ENCODE peak calls at places on chromosomes 16 and 17, in seven cellular contexts. J is fibroblast of lung, T is mammary epithelial cell, D is AG04450, A is esophagus muscularis mucosa, U is RWPE1, W is SK-N-SH. P is an unnamed sample.
A peak's percentile ranks its signal among the peaks of the same experiment; 100 is the strongest.

GRCh38 chr16:58010886-58011285 is 9.7 kb downstream of the USB1 start:
- DNase-seq in D (no peak), T (no peak), J (no peak), U (no peak), W (no peak), A (no peak), P (no peak)

GRCh38 chr17:44397479-44398440 is 8.3 kb upstream of the ITGA2B start:
- DNase-seq in D (no peak), T (no peak), A (no peak), U (no peak), J (no peak), W (no peak), P (no peak)

GRCh38 chr17:36089888-36090836 is at the start of gene CCL3:
- DNase-seq in U (no peak), A (no peak), D (no peak), J (no peak), T (peak; percentile 11), W (no peak), P (peak; percentile 3)

GRCh38 chr17:7184647-7185046 is 5.5 kb upstream of the ASGR1 start:
- DNase-seq in T (no peak), D (no peak), U (no peak), J (no peak), W (no peak), A (no peak), P (no peak)

GRCh38 chr16:77336637-77337036 is 98.2 kb downstream of the ADAMTS18 start:
- DNase-seq in T (no peak), J (no peak), U (no peak), D (no peak), W (no peak), A (no peak), P (no peak)

GRCh38 chr16:72722552-72722951 is 325.4 kb downstream of the ZFHX3 start:
- DNase-seq in D (no peak), W (no peak), A (no peak), T (no peak), U (no peak), J (no peak), P (no peak)

GRCh38 chr17:44087319-44087718 is 16.8 kb downstream of the G6PC3 start:
- DNase-seq in J (no peak), D (no peak), A (no peak), W (no peak), U (no peak), T (no peak), P (no peak)

GRCh38 chr17:79936661-79937434 is 97.6 kb upstream of the CBX4 start:
- DNase-seq in A (no peak), W (no peak), D (no peak), T (no peak), J (no peak), U (no peak), P (no peak)

GRCh38 chr16:23502466-23502865 is 7.8 kb downstream of the GGA2 start:
- DNase-seq in A (no peak), D (no peak), W (no peak), U (no peak), T (no peak), J (no peak), P (no peak)

GRCh38 chr16:75027520-75028300 is 28.9 kb downstream of the ZNRF1 start:
- DNase-seq in U (no peak), T (no peak), W (no peak), A (no peak), D (no peak), J (peak; percentile 54), P (no peak)

GRCh38 chr16:27325736-27326135 is 12.0 kb downstream of the IL4R start:
- DNase-seq in T (no peak), J (no peak), A (no peak), D (no peak), W (no peak), U (no peak), P (no peak)

GRCh38 chr16:23578096-23578830 is 17.9 kb downstream of the NDUFAB1 start:
- DNase-seq in J (no peak), D (no peak), T (no peak), A (no peak), W (no peak), U (no peak), P (no peak)

GRCh38 chr16:66910175-66910940 is 8.3 kb downstream of the CDH16 start:
- DNase-seq in W (no peak), U (no peak), A (no peak), D (no peak), T (no peak), J (no peak), P (no peak)

GRCh38 chr17:50675190-50675589 is 32.5 kb downstream of the ANKRD40 start:
- DNase-seq in J (no peak), W (no peak), T (no peak), U (no peak), D (no peak), A (no peak), P (no peak)

GRCh38 chr17:30922235-30922993 is 669 bp downstream of the ADAP2 start:
- DNase-seq in A (no peak), W (peak; percentile 67), T (no peak), D (no peak), J (no peak), U (no peak), P (no peak)

GRCh38 chr17:4104506-4104905 is 38.3 kb downstream of the ZZEF1 start:
- DNase-seq in U (no peak), A (no peak), J (no peak), D (no peak), W (no peak), T (no peak), P (no peak)

GRCh38 chr17:4101799-4102405 is 40.9 kb downstream of the ZZEF1 start:
- DNase-seq in A (no peak), U (no peak), T (no peak), J (no peak), D (no peak), W (no peak), P (no peak)

GRCh38 chr17:4098516-4099209 is 44.2 kb downstream of the ZZEF1 start:
- DNase-seq in W (no peak), A (no peak), T (no peak), D (no peak), U (no peak), J (no peak), P (no peak)

GRCh38 chr17:4097165-4097960 is 45.5 kb downstream of the ZZEF1 start:
- DNase-seq in U (no peak), J (no peak), D (no peak), T (no peak), W (no peak), A (no peak), P (no peak)

GRCh38 chr17:4101127-4101798 is 41.6 kb downstream of the ZZEF1 start:
- DNase-seq in J (peak; percentile 23), A (no peak), U (no peak), T (no peak), W (no peak), D (no peak), P (no peak)
- H3K27ac ChIP-seq in J (peak overlapping the region; percentile 49), A (peak overlapping the region; percentile 63), U (no peak overlapping the region), T (no peak overlapping the region), W (peak overlapping the region; percentile 37), D (peak overlapping the region; percentile 65), P (no peak overlapping the region)

DNA sequence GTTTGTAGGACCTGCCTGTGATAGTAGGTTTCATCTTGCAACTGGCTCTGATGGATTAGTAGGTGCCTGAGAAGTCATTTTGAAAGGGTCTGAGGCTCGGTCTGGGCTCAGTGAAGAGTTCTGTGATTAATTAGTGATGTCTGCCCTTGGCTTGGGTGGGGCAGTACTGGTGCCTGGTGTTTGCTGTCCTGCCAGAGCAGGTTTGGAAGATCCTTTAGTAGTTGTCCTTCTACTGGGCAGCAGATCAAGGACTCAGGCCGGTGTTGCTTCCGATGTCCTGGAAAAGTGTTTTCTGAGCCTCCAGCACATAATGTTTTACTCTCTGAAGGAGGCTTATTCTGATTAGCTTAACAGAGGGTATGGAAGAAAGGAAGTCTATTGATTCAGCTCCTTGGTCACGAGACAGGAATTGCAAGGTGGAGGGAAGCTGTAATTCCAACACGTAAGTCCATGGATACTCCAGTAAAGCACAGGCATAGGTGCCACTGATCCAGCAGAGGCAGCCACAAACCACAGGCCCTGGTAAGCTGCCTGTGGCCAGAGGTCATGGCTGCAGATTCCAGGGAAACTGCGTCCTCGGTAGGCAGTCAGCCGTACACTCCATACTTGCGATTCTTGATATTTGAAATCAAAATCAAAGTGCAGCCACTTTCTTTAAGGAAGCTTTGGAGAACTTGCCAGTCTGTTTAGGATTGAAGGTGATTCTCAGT is 18.7 kb downstream of the HLF start:
- DNase-seq in T (no peak), D (no peak), W (no peak), A (no peak), U (no peak), J (peak; percentile 48), P (no peak)
- H3K27ac ChIP-seq in T (no peak overlapping the region), D (no peak overlapping the region), W (no peak overlapping the region), A (peak overlapping the region; percentile 98), U (no peak overlapping the region), J (no peak overlapping the region), P (no peak overlapping the region)

GRCh38 chr17:48330877-48331276 is 99.1 kb downstream of the SKAP1 start:
- DNase-seq in W (no peak), J (no peak), U (no peak), D (no peak), A (no peak), T (no peak), P (no peak)

GRCh38 chr17:48326311-48326710 is 103.7 kb downstream of the SKAP1 start:
- DNase-seq in D (no peak), T (no peak), W (no peak), J (no peak), U (no peak), A (no peak), P (no peak)

GRCh38 chr17:48333034-48333491 is 97.0 kb downstream of the SKAP1 start:
- DNase-seq in U (peak; percentile 40), D (no peak), A (no peak), T (peak; percentile 65), J (no peak), W (no peak), P (peak; percentile 18)

GRCh38 chr17:48330386-48330785 is 99.6 kb downstream of the SKAP1 start:
- DNase-seq in J (no peak), D (no peak), W (no peak), T (no peak), U (no peak), A (no peak), P (no peak)

DNA sequence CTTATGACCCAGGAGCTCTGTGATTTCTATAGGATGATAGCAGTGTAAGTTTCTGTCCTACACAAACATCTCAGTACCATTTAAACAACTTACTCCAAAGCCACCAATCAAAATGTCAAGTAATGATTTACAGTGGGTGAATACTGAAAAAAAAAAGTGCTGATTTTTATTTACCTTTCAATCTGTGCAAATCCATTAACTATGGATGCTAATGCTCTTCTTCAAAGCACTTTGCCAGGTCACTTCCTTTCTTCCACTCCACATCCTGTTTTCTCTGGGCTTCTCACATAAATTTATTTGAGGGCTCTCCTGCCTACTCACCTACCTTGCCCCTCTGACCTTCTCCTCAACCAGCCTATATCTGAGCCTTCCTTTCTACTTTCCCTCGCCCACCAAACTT is 101.6 kb downstream of the SKAP1 start:
- DNase-seq in A (no peak), T (no peak), U (no peak), D (no peak), W (no peak), J (no peak), P (no peak)
- H3K27ac ChIP-seq in A (no peak overlapping the region), T (no peak overlapping the region), U (no peak overlapping the region), D (no peak overlapping the region), W (no peak overlapping the region), J (no peak overlapping the region), P (no peak overlapping the region)

DNA sequence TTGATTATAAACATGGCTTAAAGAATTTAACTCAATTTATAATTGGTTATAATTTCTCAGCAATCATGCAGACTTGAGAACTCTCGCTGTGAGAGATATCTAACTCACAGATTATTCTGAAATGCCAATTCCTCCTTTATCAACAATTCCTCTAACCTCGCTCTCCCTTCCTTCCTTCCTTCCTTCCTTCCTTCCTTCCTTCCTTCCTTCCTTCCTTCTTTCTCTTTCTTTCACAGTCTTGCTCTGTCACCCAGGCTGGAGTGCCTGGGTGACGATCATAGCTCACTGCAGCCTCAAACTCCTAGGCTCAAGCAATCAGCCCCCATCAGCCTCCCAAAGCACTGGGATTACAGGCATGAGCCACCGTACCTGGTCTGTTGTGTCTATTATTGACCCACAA is 42.4 kb downstream of the CHD9 start:
- DNase-seq in T (no peak), D (no peak), U (no peak), J (no peak), A (no peak), W (no peak), P (no peak)
- H3K27ac ChIP-seq in T (no peak overlapping the region), D (no peak overlapping the region), U (peak overlapping the region; percentile 99), J (no peak overlapping the region), A (no peak overlapping the region), W (peak overlapping the region; percentile 99), P (peak overlapping the region; percentile 97)